ENCODE peak calls at places on chromosomes 2 and 18, in four cellular contexts. D, G, V and J are unnamed samples.

GRCh38 chr18:57518533-57518932 is 68.0 kb downstream of the FECH start:
- DNase-seq in D (no peak), G (no peak), V (no peak), J (no peak)

GRCh38 chr2:240964854-240965295 is 33.5 kb upstream of the SNED1 start:
- DNase-seq in D (peak; percentile 45), G (no peak), V (no peak), J (peak; percentile 8)

GRCh38 chr2:69975853-69976462 is 14.5 kb upstream of the ASPRV1 start:
- DNase-seq in D (no peak), G (no peak), V (no peak), J (no peak)

GRCh38 chr2:216842634-216843033 is 17.2 kb downstream of the TNP1 start:
- DNase-seq in D (no peak), G (no peak), V (no peak), J (no peak)

GRCh38 chr2:26936855-26937254 is 33.6 kb upstream of the MAPRE3 start:
- DNase-seq in D (no peak), G (no peak), V (no peak), J (no peak)

GRCh38 chr2:217247511-217247910 is 387.6 kb upstream of the TNP1 start:
- DNase-seq in D (no peak), G (no peak), V (no peak), J (no peak)

GRCh38 chr18:11852048-11852341 is 782 bp downstream of the CHMP1B start:
- DNase-seq in D (no peak), G (no peak), V (no peak), J (no peak)

GRCh38 chr18:30623401-30624065 is 419.0 kb downstream of the DSC3 start:
- DNase-seq in D (no peak), G (no peak), V (no peak), J (no peak)

GRCh38 chr2:85718006-85718391 is 23.8 kb downstream of the GNLY start:
- DNase-seq in D (no peak), G (no peak), V (no peak), J (no peak)

GRCh38 chr18:74115046-74115445 is 32.6 kb downstream of the FBXO15 start:
- DNase-seq in D (no peak), G (peak; percentile 88), V (no peak), J (no peak)

GRCh38 chr2:54627973-54628372 is 95.5 kb upstream of the EML6 start:
- DNase-seq in D (no peak), G (no peak), V (no peak), J (no peak)

GRCh38 chr2:25252291-25253152 is 84.1 kb upstream of the POMC start:
- DNase-seq in D (peak; percentile 88), G (peak; percentile 14), V (peak; percentile 96), J (peak; percentile 95)

GRCh38 chr18:42614619-42615293 is 500.7 kb downstream of the RIT2 start:
- DNase-seq in D (no peak), G (no peak), V (no peak), J (no peak)

GRCh38 chr2:48433682-48434081 is 96.3 kb upstream of the STON1 start:
- DNase-seq in D (no peak), G (no peak), V (no peak), J (no peak)

GRCh38 chr2:206105541-206105940 is 19.6 kb upstream of the INO80D start:
- DNase-seq in D (no peak), G (no peak), V (no peak), J (no peak)

GRCh38 chr2:131104487-131105155 is 515 bp upstream of the PLEKHB2 start:
- DNase-seq in D (no peak), G (peak; percentile 61), V (peak; percentile 27), J (no peak)

GRCh38 chr2:234161932-234162331 is 111.4 kb downstream of the SPP2 start:
- DNase-seq in D (no peak), G (no peak), V (no peak), J (no peak)
- H3K4me2 ChIP-seq in D (no peak overlapping the region), G (no peak overlapping the region), V (no peak overlapping the region), J (no peak overlapping the region)

GRCh38 chr18:78716022-78716421 is 263.6 kb upstream of the SALL3 start:
- DNase-seq in D (no peak), G (no peak), V (no peak), J (no peak)

GRCh38 chr18:78717766-78718150 is 261.9 kb upstream of the SALL3 start:
- DNase-seq in D (no peak), G (no peak), V (no peak), J (no peak)

GRCh38 chr18:78719821-78720220 is 259.8 kb upstream of the SALL3 start:
- DNase-seq in D (no peak), G (no peak), V (no peak), J (no peak)

GRCh38 chr18:78716581-78716980 is 263.0 kb upstream of the SALL3 start:
- DNase-seq in D (no peak), G (no peak), V (no peak), J (no peak)

DNA sequence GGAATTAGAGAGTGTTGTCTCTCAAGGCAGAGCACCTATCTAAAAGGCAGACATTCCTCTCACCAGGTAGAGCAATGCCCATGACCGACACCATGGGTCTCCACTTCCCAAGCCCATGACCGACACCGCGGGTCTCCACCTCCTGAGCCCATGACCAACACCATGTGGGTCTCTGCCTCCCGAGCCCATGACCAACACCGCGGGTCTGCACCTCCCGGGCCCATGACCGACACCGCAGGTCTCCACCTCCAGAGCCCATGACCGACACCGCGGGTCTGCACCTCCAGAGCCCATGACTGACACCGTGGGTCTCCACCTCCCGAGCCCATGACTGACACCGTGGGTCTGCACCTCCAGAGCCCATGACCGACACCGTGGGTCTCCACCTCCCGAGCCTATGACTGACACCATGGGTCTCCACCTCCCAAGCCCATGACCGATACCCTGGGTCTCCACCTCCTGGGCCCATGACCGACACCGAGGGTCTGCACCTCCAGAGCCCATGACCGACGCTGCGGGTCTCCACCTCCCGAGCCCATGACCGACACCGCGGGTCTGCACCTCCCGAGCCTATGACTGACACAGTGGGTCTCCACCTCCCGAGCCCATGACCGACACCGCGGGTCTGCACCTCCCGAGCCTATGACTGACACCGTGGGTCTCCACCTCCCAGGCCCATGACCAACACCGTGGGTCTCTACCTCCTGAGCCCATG is 262.4 kb upstream of the SALL3 start:
- DNase-seq in D (no peak), G (no peak), V (no peak), J (no peak)
- H3K56ac ChIP-seq in D (no peak overlapping the region), G (no peak overlapping the region), V (no peak overlapping the region), J (no peak overlapping the region)

GRCh38 chr2:9174771-9175441 is 31.7 kb upstream of the ASAP2 start:
- DNase-seq in D (no peak), G (peak; percentile 92), V (peak; percentile 87), J (peak; percentile 61)
- H3K4me2 ChIP-seq in D (no peak overlapping the region), G (peak overlapping the region; percentile 55), V (no peak overlapping the region), J (no peak overlapping the region)

DNA sequence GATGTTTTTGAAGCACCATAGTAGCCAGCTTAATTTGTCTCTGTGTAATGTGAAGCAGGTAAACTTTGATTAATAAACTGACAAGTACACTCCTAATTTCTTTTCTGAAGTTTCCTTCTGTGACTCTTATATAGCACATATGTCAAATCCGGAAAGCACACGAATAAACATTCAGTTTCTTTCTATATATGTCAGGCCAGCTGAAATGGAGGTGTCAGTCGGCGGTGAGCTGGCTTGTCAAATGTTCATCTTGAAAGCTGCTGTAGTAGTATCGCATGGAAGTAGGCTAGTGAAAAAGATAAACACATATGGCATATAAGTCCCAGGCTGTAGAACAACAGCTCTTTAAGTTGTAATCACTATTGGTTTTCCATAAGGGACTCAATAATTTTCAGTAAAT is 452.0 kb upstream of the ZEB2 start:
- DNase-seq in D (no peak), G (no peak), V (no peak), J (no peak)
- H3K56ac ChIP-seq in D (no peak overlapping the region), G (no peak overlapping the region), V (no peak overlapping the region), J (no peak overlapping the region)

GRCh38 chr2:64957114-64957903 is 31.9 kb upstream of the SLC1A4 start:
- DNase-seq in D (no peak), G (no peak), V (no peak), J (no peak)
- H3K4me2 ChIP-seq in D (no peak overlapping the region), G (no peak overlapping the region), V (no peak overlapping the region), J (no peak overlapping the region)